ENCODE peak calls at places on chromosomes 6 and 20, in six cellular contexts. C is stimulated activated CD8-positive, alpha-beta memory T cell treated with anti-CD3 and anti-CD28 coated beads, Interleukin-12 subunit alpha, Interleukin-12 subunit beta, amount 100 ng/mL, for 4 hours; B is activated T-helper 1 cell treated with Interleukin-2 at 50 U/mL for 16 hours; S is HEK293T; E is RPMI8226; O is NCI-H2029 treated with DMSO at 0.1 percent for 48 hours. P is an unnamed sample.

GRCh38 chr6:129694036-129694435 is 15.9 kb downstream of the ARHGAP18 start:
- DNase-seq in S (no peak), C (no peak), B (no peak), O (no peak), E (no peak), P (no peak)

GRCh38 chr20:56249244-56249955 is 868 bp downstream of the MC3R start:
- DNase-seq in E (peak), S (peak), O (no peak), C (no peak), B (no peak), P (no peak)

GRCh38 chr6:15517600-15517999 is 145.2 kb downstream of the DTNBP1 start:
- DNase-seq in E (no peak), S (no peak), B (no peak), O (no peak), C (no peak), P (no peak)

GRCh38 chr20:63350597-63351379 is 10.4 kb downstream of the CHRNA4 start:
- DNase-seq in B (no peak), O (no peak), C (no peak), S (no peak), E (no peak), P (no peak)

GRCh38 chr6:157575436-157576145 is 194.6 kb downstream of the ZDHHC14 start:
- DNase-seq in O (no peak), S (no peak), E (no peak), B (no peak), C (no peak), P (no peak)

GRCh38 chr6:40164345-40164755 is 230.1 kb upstream of the MOCS1 start:
- DNase-seq in S (no peak), C (no peak), O (no peak), B (no peak), E (peak), P (peak)

GRCh38 chr6:148884461-148884860 is 137.6 kb downstream of the UST start:
- DNase-seq in O (no peak), E (no peak), S (no peak), C (no peak), B (no peak), P (no peak)

GRCh38 chr6:7389162-7389450 is 436 bp downstream of the CAGE1 start:
- DNase-seq in E (peak), O (no peak), S (peak), C (no peak), B (no peak), P (peak)

GRCh38 chr6:140977425-140977824 is 1155.3 kb upstream of the GJE1 start:
- DNase-seq in B (no peak), S (no peak), O (no peak), C (no peak), E (no peak), P (no peak)

GRCh38 chr20:555933-556332 is 12.3 kb upstream of the CSNK2A1 start:
- DNase-seq in O (peak), B (no peak), C (no peak), S (peak), E (no peak), P (no peak)

GRCh38 chr20:47055699-47056369 is 161.2 kb downstream of the EYA2 start:
- DNase-seq in S (no peak), E (no peak), B (no peak), C (no peak), O (no peak), P (no peak)

GRCh38 chr20:38049800-38050199 is 16.3 kb downstream of the RPRD1B start:
- DNase-seq in C (no peak), S (no peak), B (no peak), O (peak), E (no peak), P (peak)

GRCh38 chr6:170236131-170236851 is 54.6 kb downstream of the DLL1 start:
- DNase-seq in C (no peak), B (no peak), S (no peak), E (no peak), O (no peak), P (no peak)

GRCh38 chr6:53961679-53962370 is 149.4 kb upstream of the MLIP start:
- DNase-seq in O (no peak), B (no peak), S (no peak), E (no peak), C (no peak), P (no peak)

GRCh38 chr6:1535295-1535694 is 74.4 kb upstream of the FOXC1 start:
- DNase-seq in C (no peak), E (no peak), B (peak), S (no peak), O (no peak), P (no peak)